ENCODE peak calls at places on chromosome 10, in six cellular contexts. P, K, H, Z, G and C are unnamed samples.

GRCh38 chr10:119412831-119413737 is 129.4 kb downstream of the RGS10 start:
- DNase-seq in P (peak), K (no peak), H (no peak), Z (no peak), G (no peak), C (no peak)

GRCh38 chr10:25405871-25406270 is 231.1 kb downstream of the GPR158 start:
- DNase-seq in P (no peak), K (no peak), H (no peak), Z (no peak), G (no peak), C (no peak)

GRCh38 chr10:113058175-113058961 is 108.3 kb downstream of the TCF7L2 start:
- DNase-seq in P (peak), K (no peak), H (no peak), Z (no peak), G (no peak), C (no peak)

GRCh38 chr10:34241226-34242000 is 573.7 kb downstream of the PARD3 start:
- DNase-seq in P (no peak), K (no peak), H (no peak), Z (no peak), G (no peak), C (no peak)

GRCh38 chr10:127013696-127014095 is 108.5 kb downstream of the DOCK1 start:
- DNase-seq in P (no peak), K (no peak), H (no peak), Z (no peak), G (no peak), C (no peak)

GRCh38 chr10:103542764-103543616 is 49.5 kb downstream of the NEURL1 start:
- DNase-seq in P (peak), K (no peak), H (peak), Z (no peak), G (peak), C (peak)

GRCh38 chr10:130360826-130361311 is 224.7 kb downstream of the GLRX3 start:
- DNase-seq in P (peak), K (peak), H (no peak), Z (no peak), G (no peak), C (no peak)

GRCh38 chr10:112678987-112679386 is 232.0 kb downstream of the VTI1A start:
- DNase-seq in P (no peak), K (no peak), H (no peak), Z (no peak), G (no peak), C (no peak)

GRCh38 chr10:77104459-77104980 is 533.1 kb downstream of the KCNMA1 start:
- DNase-seq in P (no peak), K (no peak), H (no peak), Z (peak), G (peak), C (no peak)

GRCh38 chr10:117551322-117552155 is 9.0 kb downstream of the EMX2 start:
- DNase-seq in P (no peak), K (no peak), H (peak), Z (no peak), G (no peak), C (no peak)

GRCh38 chr10:28302012-28302667 is 724 bp downstream of the MPP7 start:
- DNase-seq in P (no peak), K (no peak), H (no peak), Z (peak), G (no peak), C (no peak)

GRCh38 chr10:24938525-24938924 is 13.9 kb downstream of the PRTFDC1 start:
- DNase-seq in P (no peak), K (no peak), H (no peak), Z (no peak), G (no peak), C (no peak)

GRCh38 chr10:49631975-49632374 is 18.1 kb downstream of the CHAT start:
- DNase-seq in P (no peak), K (no peak), H (peak), Z (no peak), G (no peak), C (no peak)

GRCh38 chr10:50629495-50630122 is 5.9 kb upstream of the SGMS1 start:
- DNase-seq in P (no peak), K (no peak), H (no peak), Z (no peak), G (no peak), C (no peak)

GRCh38 chr10:26755443-26755903 is 58.0 kb downstream of the PDSS1 start:
- DNase-seq in P (no peak), K (no peak), H (no peak), Z (no peak), G (no peak), C (no peak)

GRCh38 chr10:3025300-3025699 is 42.0 kb upstream of the PFKP start:
- DNase-seq in P (no peak), K (no peak), H (no peak), Z (no peak), G (no peak), C (no peak)

GRCh38 chr10:76984559-76985443 is 652.8 kb downstream of the KCNMA1 start:
- DNase-seq in P (peak), K (peak), H (peak), Z (peak), G (peak), C (peak)

GRCh38 chr10:7605565-7606295 is 61.0 kb downstream of the ITIH5 start:
- DNase-seq in P (no peak), K (no peak), H (no peak), Z (no peak), G (no peak), C (no peak)

GRCh38 chr10:52257692-52258075 is 56.4 kb upstream of the DKK1 start:
- DNase-seq in P (no peak), K (no peak), H (no peak), Z (no peak), G (no peak), C (no peak)

GRCh38 chr10:7315906-7316305 is 94.9 kb downstream of the SFMBT2 start:
- DNase-seq in P (no peak), K (no peak), H (no peak), Z (no peak), G (no peak), C (no peak)

GRCh38 chr10:49191349-49191748 is 3.2 kb upstream of the TMEM273 start:
- DNase-seq in P (no peak), K (no peak), H (no peak), Z (no peak), G (no peak), C (no peak)

GRCh38 chr10:91694170-91694794 is 61.4 kb upstream of the PPP1R3C start:
- DNase-seq in P (peak), K (no peak), H (no peak), Z (no peak), G (peak), C (no peak)

GRCh38 chr10:112565434-112566053 is 118.5 kb downstream of the VTI1A start:
- DNase-seq in P (peak), K (peak), H (no peak), Z (no peak), G (peak), C (peak)

GRCh38 chr10:95266674-95267095 is 24.1 kb downstream of the PDLIM1 start:
- DNase-seq in P (no peak), K (peak), H (no peak), Z (no peak), G (peak), C (peak)

GRCh38 chr10:91779011-91779605 is 19.1 kb upstream of the TNKS2 start:
- DNase-seq in P (no peak), K (no peak), H (no peak), Z (no peak), G (no peak), C (no peak)

GRCh38 chr10:126387931-126388911 is at the start of gene ADAM12:
- DNase-seq in P (no peak), K (no peak), H (no peak), Z (peak), G (no peak), C (no peak)

GRCh38 chr10:49518566-49518965 is 20.4 kb downstream of the ERCC6 start:
- DNase-seq in P (no peak), K (no peak), H (no peak), Z (no peak), G (no peak), C (no peak)

GRCh38 chr10:71399946-71400345 is 3.2 kb downstream of the CDH23 start:
- DNase-seq in P (no peak), K (no peak), H (no peak), Z (no peak), G (no peak), C (no peak)